ENCODE peak calls at places on chromosomes 2 and 18, in five cellular contexts. C, D, Q, W and V are unnamed samples.

GRCh38 chr2:9844036-9844483 is 786 bp downstream of the TAF1B start:
- ATAC-seq in D (peak; percentile 24), C (peak; percentile 13), W (peak; percentile 8), Q (peak; percentile 44), V (no peak)

GRCh38 chr2:159165065-159165464 is 121.4 kb downstream of the WDSUB1 start:
- ATAC-seq in D (no peak), W (no peak), C (no peak), Q (no peak), V (no peak)

GRCh38 chr2:237885171-237885930 is 25.9 kb downstream of the RAMP1 start:
- ATAC-seq in W (no peak), D (no peak), C (no peak), Q (no peak), V (peak; percentile 0)

GRCh38 chr2:64634338-64635267 is 19.1 kb downstream of the SERTAD2 start:
- ATAC-seq in D (no peak), Q (no peak), W (no peak), C (peak; percentile 60), V (peak; percentile 82)

GRCh38 chr2:44937688-44938240 is 3.7 kb upstream of the SIX3 start:
- ATAC-seq in Q (peak; percentile 56), W (no peak), C (no peak), D (no peak), V (no peak)

GRCh38 chr2:123207245-123207644 is 817.8 kb upstream of the CNTNAP5 start:
- ATAC-seq in Q (no peak), W (no peak), C (no peak), D (no peak), V (no peak)

GRCh38 chr2:38653715-38654494 is 12.0 kb upstream of the GALM start:
- ATAC-seq in W (no peak), C (no peak), Q (peak; percentile 19), D (no peak), V (peak; percentile 25)

GRCh38 chr2:168169097-168169745 is 78.2 kb downstream of the STK39 start:
- ATAC-seq in C (peak; percentile 71), D (no peak), W (no peak), Q (no peak), V (no peak)

GRCh38 chr2:1727796-1728474 is 16.4 kb downstream of the PXDN start:
- ATAC-seq in C (no peak), W (peak; percentile 39), Q (no peak), D (no peak), V (no peak)

GRCh38 chr2:98175811-98176210 is 88.8 kb downstream of the VWA3B start:
- ATAC-seq in C (no peak), Q (no peak), D (no peak), W (no peak), V (no peak)

GRCh38 chr2:65281626-65282351 is 54.2 kb downstream of the ACTR2 start:
- ATAC-seq in Q (no peak), D (no peak), C (peak; percentile 19), W (peak; percentile 14), V (peak; percentile 86)

GRCh38 chr18:7749001-7749391 is 181.9 kb downstream of the PTPRM start:
- ATAC-seq in D (no peak), Q (no peak), W (no peak), C (no peak), V (no peak)

GRCh38 chr2:176677746-176678145 is 408.5 kb downstream of the MTX2 start:
- ATAC-seq in Q (no peak), C (no peak), D (no peak), W (no peak), V (no peak)

GRCh38 chr2:24771905-24772586 is 21.1 kb downstream of the PTRHD1 start:
- ATAC-seq in W (peak; percentile 95), Q (no peak), C (no peak), D (no peak), V (no peak)

GRCh38 chr2:48940606-48941005 is 185.1 kb upstream of the LHCGR start:
- ATAC-seq in D (no peak), W (peak; percentile 21), Q (no peak), C (peak; percentile 44), V (no peak)

GRCh38 chr2:135733045-135733444 is 8.6 kb upstream of the UBXN4 start:
- ATAC-seq in D (no peak), C (no peak), W (no peak), Q (no peak), V (no peak)

GRCh38 chr2:241867776-241868420 is 1.6 kb upstream of the RTP5 start:
- ATAC-seq in C (no peak), Q (peak; percentile 15), W (no peak), D (no peak), V (no peak)

GRCh38 chr2:68730828-68731227 is 3.8 kb upstream of the ARHGAP25 start:
- ATAC-seq in W (no peak), C (peak; percentile 92), Q (peak; percentile 91), D (no peak), V (no peak)

GRCh38 chr2:179129574-179130238 is 79.8 kb upstream of the CCDC141 start:
- ATAC-seq in Q (no peak), D (no peak), W (peak; percentile 57), C (peak; percentile 63), V (no peak)

GRCh38 chr18:13003466-13003896 is 12.3 kb downstream of the CEP192 start:
- ATAC-seq in W (peak; percentile 61), D (no peak), Q (peak; percentile 90), C (peak; percentile 98), V (no peak)

GRCh38 chr2:24818721-24819167 is 25.5 kb downstream of the CENPO start:
- ATAC-seq in Q (no peak), D (no peak), C (peak; percentile 46), W (no peak), V (no peak)

GRCh38 chr2:236550701-236551465 is 18.7 kb upstream of the ACKR3 start:
- ATAC-seq in W (no peak), C (no peak), D (no peak), Q (no peak), V (no peak)

GRCh38 chr2:121887513-121888188 is 132.2 kb downstream of the TSN start:
- ATAC-seq in D (no peak), Q (no peak), C (no peak), W (no peak), V (no peak)

GRCh38 chr2:128356127-128356526 is 37.5 kb upstream of the HS6ST1 start:
- ATAC-seq in W (no peak), D (no peak), Q (no peak), C (no peak), V (no peak)

GRCh38 chr18:44589709-44590108 is 91.0 kb upstream of the SETBP1 start:
- ATAC-seq in C (peak; percentile 74), Q (no peak), W (peak; percentile 75), D (peak; percentile 32), V (no peak)

GRCh38 chr2:68689553-68690537 is 44.8 kb upstream of the ARHGAP25 start:
- ATAC-seq in D (no peak), Q (no peak), C (no peak), W (peak; percentile 41), V (no peak)

GRCh38 chr2:239303711-239304532 is 96.9 kb downstream of the HDAC4 start:
- ATAC-seq in C (no peak), W (no peak), D (no peak), Q (no peak), V (no peak)

GRCh38 chr2:86832334-86833096 is 29.2 kb downstream of the CD8B start:
- ATAC-seq in D (no peak), C (no peak), W (no peak), Q (no peak), V (no peak)

GRCh38 chr2:199928626-199929025 is 17.5 kb downstream of the C2orf69 start:
- ATAC-seq in D (no peak), W (no peak), C (no peak), Q (no peak), V (no peak)

GRCh38 chr2:58064136-58064535 is 17.5 kb downstream of the VRK2 start:
- ATAC-seq in D (no peak), W (no peak), Q (no peak), C (no peak), V (no peak)

GRCh38 chr2:1863861-1864260 is 119.5 kb upstream of the PXDN start:
- ATAC-seq in Q (no peak), W (no peak), C (no peak), D (no peak), V (no peak)

GRCh38 chr2:219544567-219544966 is 739 bp downstream of the TMEM198 start:
- ATAC-seq in C (no peak), D (no peak), Q (no peak), W (no peak), V (no peak)
- H3K4me3 ChIP-seq in C (no peak overlapping the region), D (peak overlapping the region; percentile 91), Q (peak overlapping the region; percentile 62), W (peak overlapping the region; percentile 75), V (peak overlapping the region; percentile 91)

GRCh38 chr2:156157670-156158069 is 174.9 kb downstream of the NR4A2 start:
- ATAC-seq in Q (no peak), C (no peak), D (no peak), W (no peak), V (no peak)

GRCh38 chr2:156155319-156155718 is 177.2 kb downstream of the NR4A2 start:
- ATAC-seq in C (no peak), W (no peak), Q (no peak), D (no peak), V (no peak)

GRCh38 chr2:156151351-156151750 is 181.2 kb downstream of the NR4A2 start:
- ATAC-seq in Q (no peak), D (no peak), W (no peak), C (no peak), V (no peak)

DNA sequence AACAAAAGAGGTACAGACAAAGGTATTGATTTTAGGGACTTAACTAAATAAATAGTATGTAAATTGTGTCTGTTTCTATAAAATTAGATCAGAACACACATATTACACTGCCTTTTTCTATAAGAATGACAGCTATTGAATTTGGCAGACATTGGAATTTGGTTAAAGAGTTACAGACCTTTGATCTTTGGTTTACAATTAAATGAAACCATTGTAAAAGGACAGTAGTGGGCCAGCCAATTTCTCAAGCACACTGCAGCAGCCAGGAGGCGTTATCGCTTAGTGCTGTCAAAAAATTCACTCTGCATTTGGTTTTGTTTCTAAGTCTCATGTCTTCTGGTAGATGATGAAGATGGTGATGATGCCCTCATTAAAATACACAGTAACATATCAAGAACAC is 175.9 kb downstream of the NR4A2 start:
- ATAC-seq in D (no peak), W (no peak), Q (no peak), C (no peak), V (no peak)
- TF ChIP-seq CTCF in D (no peak), W (no peak), Q (no peak), C (no peak), V (no peak)

DNA sequence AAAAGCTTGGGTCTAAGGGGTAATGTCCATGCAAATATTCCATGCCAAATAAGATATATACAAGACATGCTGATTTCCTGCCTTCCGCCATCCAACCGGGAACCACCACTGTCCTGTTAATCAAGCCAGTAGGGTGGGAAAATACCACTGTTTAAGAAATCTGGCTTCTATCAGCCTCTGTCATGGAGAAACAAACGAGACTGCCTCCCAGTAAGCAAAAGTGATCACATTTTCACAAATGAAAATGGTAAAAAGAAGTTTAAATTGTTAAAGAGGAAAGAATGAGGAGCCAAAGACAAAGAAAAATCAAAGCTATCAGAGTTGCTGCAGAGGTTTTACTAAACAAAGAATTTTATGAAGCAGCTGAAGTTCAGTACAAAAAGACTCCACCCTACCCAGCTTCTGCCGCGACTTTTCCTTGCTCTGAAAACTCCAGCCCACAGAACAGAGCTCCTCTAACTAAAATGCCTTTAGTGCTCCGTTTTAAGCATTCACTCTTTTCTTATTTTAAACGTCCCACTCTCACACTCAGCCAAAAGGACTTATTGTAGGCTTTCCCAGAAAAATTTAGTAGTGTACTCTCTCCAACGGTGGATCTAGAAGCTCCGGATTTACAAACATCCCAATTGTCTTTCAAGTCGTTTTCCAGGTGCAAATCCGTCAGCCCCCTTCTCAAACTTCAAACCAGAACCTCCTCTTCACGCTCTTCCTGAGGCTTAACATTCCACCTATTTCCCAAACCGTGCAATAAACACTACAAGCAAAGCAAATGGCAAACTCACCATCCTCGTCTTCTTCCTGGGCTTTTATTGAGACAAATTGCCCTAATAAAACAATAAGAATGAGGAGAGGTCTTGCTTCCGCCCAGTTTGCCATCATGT is 595 bp downstream of the COL5A2 start:
- ATAC-seq in D (no peak), W (peak; percentile 58), C (peak; percentile 35), Q (peak; percentile 70), V (no peak)
- H3K4me3 ChIP-seq in D (peak overlapping the region; percentile 84), W (peak overlapping the region; percentile 33), C (peak overlapping the region; percentile 96), Q (peak overlapping the region; percentile 64), V (peak overlapping the region; percentile 100)

GRCh38 chr2:164495491-164496223 is 125.6 kb downstream of the GRB14 start:
- ATAC-seq in D (no peak), Q (peak; percentile 70), C (peak; percentile 48), W (peak; percentile 50), V (no peak)
- TF ChIP-seq CTCF in D (no peak), Q (peak; percentile 77), C (peak; percentile 60), W (no peak), V (no peak)